ENCODE peak calls at places on chromosomes 3 and 15, in seven cellular contexts. One of them, this sample, is unnamed.
A peak's percentile ranks its signal among the peaks of the same experiment; 100 is the strongest.

GRCh38 chr3:184812845-184813157 is 835 bp downstream of the VPS8 start:
- DNase-seq in EL: no peak
- DNase-seq in HS-5: no peak
- DNase-seq in posterior cingulate gyrus: no peak
- DNase-seq in DMS153: no peak
- DNase-seq in KG1: no peak
- DNase-seq in HEK293T: no peak
- DNase-seq in this sample: no peak

GRCh38 chr3:105791134-105791533 is 77.7 kb downstream of the CBLB start:
- DNase-seq in KG1: no peak
- DNase-seq in HS-5: peak; percentile 26
- DNase-seq in HEK293T: no peak
- DNase-seq in EL: peak; percentile 51
- DNase-seq in DMS153: no peak
- DNase-seq in posterior cingulate gyrus: no peak
- DNase-seq in this sample: peak; percentile 60

GRCh38 chr3:63920001-63920400 is 7.8 kb upstream of the SCAANT1 start:
- DNase-seq in posterior cingulate gyrus: no peak
- DNase-seq in EL: no peak
- DNase-seq in HEK293T: no peak
- DNase-seq in DMS153: no peak
- DNase-seq in KG1: no peak
- DNase-seq in HS-5: no peak
- DNase-seq in this sample: no peak

GRCh38 chr3:39892068-39892467 is 82.7 kb downstream of the MYRIP start:
- DNase-seq in KG1: no peak
- DNase-seq in HEK293T: no peak
- DNase-seq in posterior cingulate gyrus: no peak
- DNase-seq in DMS153: no peak
- DNase-seq in HS-5: no peak
- DNase-seq in EL: no peak
- DNase-seq in this sample: no peak

GRCh38 chr3:73540969-73541740 is 83.6 kb downstream of the PDZRN3 start:
- DNase-seq in HS-5: no peak
- DNase-seq in KG1: no peak
- DNase-seq in HEK293T: no peak
- DNase-seq in EL: peak; percentile 33
- DNase-seq in posterior cingulate gyrus: no peak
- DNase-seq in DMS153: no peak
- DNase-seq in this sample: no peak

GRCh38 chr3:105448338-105448982 is 81.8 kb downstream of the ALCAM start:
- DNase-seq in HS-5: no peak
- DNase-seq in KG1: no peak
- DNase-seq in EL: no peak
- DNase-seq in HEK293T: no peak
- DNase-seq in DMS153: no peak
- DNase-seq in posterior cingulate gyrus: peak; percentile 78
- DNase-seq in this sample: no peak

GRCh38 chr3:129822679-129823078 is 70.8 kb downstream of the TMCC1 start:
- DNase-seq in HEK293T: no peak
- DNase-seq in HS-5: no peak
- DNase-seq in DMS153: no peak
- DNase-seq in posterior cingulate gyrus: no peak
- DNase-seq in KG1: no peak
- DNase-seq in EL: no peak
- DNase-seq in this sample: no peak

GRCh38 chr15:31488437-31489204 is 162.0 kb downstream of the KLF13 start:
- DNase-seq in HS-5: peak; percentile 72
- DNase-seq in HEK293T: peak; percentile 47
- DNase-seq in EL: peak; percentile 86
- DNase-seq in KG1: peak; percentile 43
- DNase-seq in posterior cingulate gyrus: no peak
- DNase-seq in DMS153: peak; percentile 35
- DNase-seq in this sample: peak; percentile 66

GRCh38 chr15:65309882-65310418 is 5.5 kb downstream of the RNU5B-1 start:
- DNase-seq in KG1: no peak
- DNase-seq in HS-5: no peak
- DNase-seq in EL: no peak
- DNase-seq in posterior cingulate gyrus: no peak
- DNase-seq in DMS153: no peak
- DNase-seq in HEK293T: no peak
- DNase-seq in this sample: no peak

GRCh38 chr3:172397716-172398405 is 50.4 kb downstream of the GHSR start:
- DNase-seq in posterior cingulate gyrus: no peak
- DNase-seq in HS-5: no peak
- DNase-seq in EL: no peak
- DNase-seq in DMS153: no peak
- DNase-seq in HEK293T: no peak
- DNase-seq in KG1: no peak
- DNase-seq in this sample: peak; percentile 30

This sample was measured in non-pigmented ciliary epithelial cell.